ENCODE peak calls at places on chromosomes 7 and 10, in seven cellular contexts. V is uterus, X is ovary, N is K562, E is transverse colon, M is breast epithelium, W is right lobe of liver. P is an unnamed sample. For H3K36me3, the result is how much of the 10 kb centered on the place peaks cover.

GRCh38 chr7:157016352-157017041 is 6.0 kb upstream of the MNX1 start:
- DNase-seq in V (no peak), X (no peak), N (no peak), E (no peak), M (no peak), W (no peak), P (no peak)

GRCh38 chr7:55248526-55248925 is 116.6 kb upstream of the LANCL2 start:
- DNase-seq in V (no peak), X (no peak), N (no peak), E (no peak), M (no peak), W (no peak), P (no peak)

GRCh38 chr10:115402690-115403089 is 309.5 kb downstream of the ATRNL1 start:
- DNase-seq in V (no peak), X (no peak), N (no peak), E (no peak), M (no peak), W (no peak), P (no peak)

GRCh38 chr10:88538038-88538437 is 45.1 kb downstream of the RNLS start:
- DNase-seq in V (no peak), X (no peak), N (no peak), E (no peak), M (no peak), W (no peak), P (no peak)

GRCh38 chr10:103853428-103854264 is 1.7 kb downstream of the SH3PXD2A start:
- DNase-seq in V (no peak), X (no peak), N (no peak), E (peak), M (no peak), W (no peak), P (no peak)

GRCh38 chr7:90596745-90597526 is 815 bp downstream of the CDK14 start:
- DNase-seq in V (no peak), X (no peak), N (peak), E (no peak), M (no peak), W (no peak), P (no peak)

GRCh38 chr7:155975490-155975889 is 163.2 kb upstream of the SHH start:
- DNase-seq in V (no peak), X (no peak), N (no peak), E (peak), M (no peak), W (peak), P (no peak)

GRCh38 chr7:68684246-68684850 is 913.9 kb upstream of the AUTS2 start:
- DNase-seq in V (no peak), X (no peak), N (no peak), E (no peak), M (peak), W (no peak), P (no peak)

GRCh38 chr10:43968961-43969360 is 320.3 kb upstream of the ZNF32 start:
- DNase-seq in V (no peak), X (no peak), N (no peak), E (no peak), M (no peak), W (no peak), P (no peak)

GRCh38 chr10:132543916-132544743 is 6.5 kb downstream of the INPP5A start:
- DNase-seq in V (no peak), X (peak), N (no peak), E (no peak), M (no peak), W (peak), P (peak)

GRCh38 chr10:8211631-8212030 is 157.1 kb downstream of the GATA3 start:
- DNase-seq in V (no peak), X (no peak), N (no peak), E (no peak), M (no peak), W (no peak), P (no peak)

GRCh38 chr10:20489961-20490360 is 407.1 kb downstream of the NEBL start:
- DNase-seq in V (no peak), X (no peak), N (no peak), E (no peak), M (no peak), W (no peak), P (no peak)

GRCh38 chr10:69413221-69413865 is 3.4 kb downstream of the TACR2 start:
- DNase-seq in V (peak), X (peak), N (peak), E (peak), M (peak), W (no peak), P (peak)

GRCh38 chr7:100681491-100682227 is 8.1 kb downstream of the GNB2 start:
- DNase-seq in V (no peak), X (no peak), N (no peak), E (peak), M (no peak), W (peak), P (no peak)

GRCh38 chr7:5429857-5430611 is 6.4 kb upstream of the TNRC18 start:
- DNase-seq in V (peak), X (peak), N (no peak), E (peak), M (peak), W (peak), P (peak)

GRCh38 chr10:101504438-101504837 is 83.6 kb downstream of the POLL start:
- DNase-seq in V (no peak), X (no peak), N (no peak), E (no peak), M (no peak), W (no peak), P (no peak)

GRCh38 chr10:50624866-50625491 is 1.2 kb upstream of the SGMS1 start:
- DNase-seq in V (no peak), X (no peak), N (peak), E (peak), M (peak), W (peak), P (peak)

GRCh38 chr7:90172624-90173023 is 18.4 kb downstream of the STEAP1 start:
- DNase-seq in V (no peak), X (no peak), N (no peak), E (no peak), M (no peak), W (no peak), P (no peak)

GRCh38 chr7:25716421-25716820 is 435.6 kb upstream of the NFE2L3 start:
- DNase-seq in V (no peak), X (no peak), N (no peak), E (no peak), M (no peak), W (no peak), P (no peak)

GRCh38 chr10:126065751-126066150 is 169.4 kb downstream of the FANK1 start:
- DNase-seq in V (no peak), X (no peak), N (no peak), E (no peak), M (no peak), W (no peak), P (no peak)

GRCh38 chr7:39394105-39394504 is 172.1 kb upstream of the YAE1 start:
- DNase-seq in V (no peak), X (no peak), N (no peak), E (no peak), M (no peak), W (no peak), P (no peak)

GRCh38 chr10:64503429-64503828 is 982.2 kb downstream of the REEP3 start:
- DNase-seq in V (no peak), X (no peak), N (no peak), E (no peak), M (no peak), W (no peak), P (no peak)

GRCh38 chr10:21260793-21261149 is 264.7 kb downstream of the SKIDA1 start:
- DNase-seq in V (no peak), X (no peak), N (no peak), E (no peak), M (no peak), W (no peak), P (no peak)

GRCh38 chr7:17242504-17242903 is 55.9 kb upstream of the AHR start:
- DNase-seq in V (no peak), X (no peak), N (no peak), E (no peak), M (no peak), W (no peak), P (no peak)

GRCh38 chr10:78471723-78472541 is 438.3 kb downstream of the RPS24 start:
- DNase-seq in V (peak), X (peak), N (no peak), E (no peak), M (no peak), W (no peak), P (no peak)

GRCh38 chr7:142863891-142864685 is 9.2 kb downstream of the EPHB6 start:
- DNase-seq in V (no peak), X (no peak), N (no peak), E (no peak), M (no peak), W (no peak), P (no peak)

GRCh38 chr7:5225616-5226290 is 35.7 kb downstream of the WIPI2 start:
- DNase-seq in V (no peak), X (no peak), N (no peak), E (no peak), M (no peak), W (peak), P (no peak)

GRCh38 chr7:17674166-17674955 is 265.9 kb downstream of the SNX13 start:
- DNase-seq in V (no peak), X (no peak), N (no peak), E (no peak), M (peak), W (no peak), P (no peak)

GRCh38 chr7:777679-778078 is 50.6 kb upstream of the PRKAR1B start:
- DNase-seq in V (no peak), X (no peak), N (no peak), E (no peak), M (no peak), W (no peak), P (no peak)
- H3K36me3 ChIP-seq in V (under half), X (under half), N (half or more), E (under half), M (under half), W (under half), P (under half)

DNA sequence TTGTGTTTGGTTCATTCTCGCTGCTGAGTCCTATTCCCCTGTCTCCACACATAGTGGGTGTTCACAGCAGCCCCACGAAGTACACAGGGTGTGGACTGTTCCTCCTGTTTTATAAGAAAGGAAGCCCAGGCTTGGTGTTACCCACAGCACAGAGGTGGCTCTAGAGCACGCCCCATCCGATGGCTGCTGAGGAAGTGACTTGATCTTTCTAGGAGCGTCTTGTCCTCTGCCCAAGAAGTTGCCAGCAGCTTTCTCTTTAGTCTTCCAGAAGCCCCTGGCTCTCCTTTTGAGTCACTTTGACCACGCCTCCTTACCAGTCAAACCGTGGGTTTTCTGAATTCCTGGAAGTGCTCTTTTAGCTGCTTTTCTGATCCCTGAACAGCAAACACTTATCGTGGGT is 94.0 kb downstream of the GRK5 start:
- DNase-seq in V (no peak), X (no peak), N (no peak), E (peak), M (no peak), W (peak), P (no peak)
- H3K4me3 ChIP-seq in V (no peak), X (no peak), N (no peak), E (no peak), M (no peak), W (no peak), P (no peak)

GRCh38 chr7:154873722-154874121 is 129.2 kb downstream of the PAXIP1 start:
- DNase-seq in V (no peak), X (no peak), N (no peak), E (no peak), M (no peak), W (peak), P (no peak)
- TF ChIP-seq POLR2A in V (no peak), X (no peak), N (no peak), E (no peak), M (no peak), W (no peak), P (no peak)

GRCh38 chr7:121159553-121159952 is 169.2 kb upstream of the WNT16 start:
- DNase-seq in V (no peak), X (no peak), N (no peak), E (no peak), M (no peak), W (no peak), P (no peak)

GRCh38 chr7:121157885-121158590 is 169.5 kb downstream of the CPED1 start:
- DNase-seq in V (no peak), X (no peak), N (no peak), E (no peak), M (no peak), W (peak), P (no peak)

GRCh38 chr7:121158665-121159064 is 170.1 kb upstream of the WNT16 start:
- DNase-seq in V (no peak), X (no peak), N (no peak), E (no peak), M (no peak), W (no peak), P (no peak)

GRCh38 chr7:121157341-121157751 is 168.8 kb downstream of the CPED1 start:
- DNase-seq in V (no peak), X (no peak), N (no peak), E (no peak), M (no peak), W (peak), P (no peak)

DNA sequence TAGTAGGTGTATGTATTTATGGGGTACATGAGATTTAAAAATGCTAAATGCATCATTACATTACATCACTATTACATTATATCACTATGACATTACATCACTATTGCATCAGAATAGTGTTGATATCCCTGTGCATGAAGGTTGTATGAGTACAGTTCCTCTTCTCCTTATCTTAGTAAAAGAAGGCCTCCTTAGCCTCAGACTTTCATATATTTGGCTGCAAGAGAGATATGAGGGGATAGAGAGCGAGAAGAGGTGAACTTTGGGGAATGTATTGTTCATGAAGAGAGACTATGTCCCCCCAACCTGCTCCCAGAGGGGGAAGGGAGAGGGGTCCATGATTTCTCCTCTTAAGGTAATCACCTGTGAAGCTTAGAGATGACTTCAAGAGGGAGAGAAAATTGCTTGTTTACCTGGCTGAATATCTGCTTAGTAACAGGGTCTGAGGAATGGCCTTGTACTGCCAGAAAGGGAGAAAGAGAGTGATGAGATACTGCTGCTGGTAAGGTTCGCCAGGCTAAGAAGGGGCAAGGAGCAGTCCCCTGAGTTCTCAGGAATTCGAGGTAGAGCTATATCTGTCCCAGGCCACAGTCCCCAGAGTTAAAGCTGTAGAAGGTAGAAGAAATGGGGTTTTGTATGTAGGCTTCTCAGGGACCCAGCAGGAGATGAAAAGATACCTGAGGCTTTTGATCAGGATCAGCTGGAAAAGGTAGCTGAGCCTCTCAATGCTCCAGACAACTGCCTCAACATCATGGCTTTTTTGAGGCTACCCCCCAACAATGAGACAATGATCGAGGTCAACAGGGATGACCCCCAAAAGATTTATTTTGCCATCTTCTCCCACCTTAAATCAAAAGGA is 168.4 kb upstream of the WNT16 start:
- DNase-seq in V (no peak), X (no peak), N (peak), E (no peak), M (no peak), W (no peak), P (no peak)
- H3K36me3 ChIP-seq in V (under half), X (under half), N (half or more), E (under half), M (under half), W (under half), P (under half)

DNA sequence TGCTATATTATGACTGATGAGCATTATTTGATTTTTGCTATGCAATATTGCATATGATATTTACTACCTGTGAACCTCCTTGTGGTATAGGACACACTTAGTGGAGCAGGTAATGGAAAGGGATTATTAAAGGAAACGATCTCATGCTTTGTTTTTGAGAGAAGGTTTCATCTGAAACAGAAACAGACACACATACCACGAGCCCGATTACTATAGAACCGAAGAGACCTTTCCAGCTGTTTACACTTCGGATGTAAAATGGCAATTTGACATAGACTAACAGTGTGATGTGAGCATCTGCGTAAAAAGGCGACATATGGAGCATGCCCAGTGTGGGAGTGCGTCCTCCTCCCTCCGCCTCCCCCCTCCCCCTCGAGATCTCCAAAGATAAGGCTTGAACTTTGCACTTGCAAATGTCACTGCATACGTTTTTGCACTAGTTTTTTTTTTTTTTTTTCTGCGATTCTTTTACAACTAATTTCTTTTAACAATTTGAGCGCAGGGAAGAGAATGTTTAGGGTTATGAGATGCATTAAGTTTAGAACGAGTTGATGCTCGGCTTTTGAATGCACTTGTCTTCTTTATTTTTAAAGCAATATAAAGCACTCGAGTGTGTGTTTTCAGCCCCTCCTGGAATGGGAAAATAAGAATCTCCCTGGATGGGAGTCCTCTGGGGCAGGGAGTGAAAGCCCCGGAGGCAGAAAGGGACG is 251.0 kb downstream of the NSUN6 start:
- DNase-seq in V (no peak), X (no peak), N (peak), E (peak), M (no peak), W (peak), P (no peak)
- H3K4me3 ChIP-seq in V (no peak), X (peak), N (no peak), E (peak), M (peak), W (peak), P (peak)

DNA sequence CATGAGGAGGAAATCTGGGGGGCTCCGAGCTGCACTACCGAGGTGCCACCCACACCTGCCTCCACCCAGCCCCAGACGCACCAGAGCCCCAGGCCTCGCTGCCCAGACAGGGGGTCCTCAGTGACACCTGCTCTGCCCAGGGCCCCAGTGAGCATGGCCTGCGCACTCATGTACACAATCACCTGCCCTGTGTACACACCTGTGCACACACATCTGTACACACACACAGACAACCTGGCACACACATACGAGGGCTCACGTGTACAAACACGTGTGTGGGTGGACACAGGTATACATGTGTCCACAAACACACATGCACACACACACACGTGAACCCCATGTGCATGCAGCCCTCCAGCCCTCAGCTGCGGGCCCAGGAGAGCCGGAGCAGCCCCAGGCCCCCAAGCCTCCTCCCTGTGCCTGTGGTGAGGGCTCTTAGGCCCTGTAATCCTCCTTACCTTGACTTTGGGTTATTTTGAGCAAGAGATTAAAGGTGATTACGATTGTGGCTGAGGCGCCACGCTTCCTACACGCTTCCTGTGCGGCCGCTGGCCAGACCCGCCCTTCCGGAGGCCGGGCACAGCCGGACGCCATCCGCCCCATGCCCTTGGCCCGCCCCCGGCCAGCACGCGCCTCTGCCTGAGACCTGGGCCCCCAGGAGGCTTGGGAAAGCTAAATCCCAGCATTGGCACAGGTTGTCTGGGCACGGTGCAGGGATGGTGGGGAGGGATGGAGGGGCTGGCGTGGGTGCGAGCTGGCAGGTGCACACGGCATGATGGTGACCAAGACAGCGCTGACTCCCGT is 71.9 kb downstream of the ELFN1 start:
- DNase-seq in V (no peak), X (no peak), N (peak), E (peak), M (no peak), W (no peak), P (no peak)
- TF ChIP-seq POLR2A in V (no peak), X (no peak), N (peak), E (no peak), M (no peak), W (no peak), P (no peak)

DNA sequence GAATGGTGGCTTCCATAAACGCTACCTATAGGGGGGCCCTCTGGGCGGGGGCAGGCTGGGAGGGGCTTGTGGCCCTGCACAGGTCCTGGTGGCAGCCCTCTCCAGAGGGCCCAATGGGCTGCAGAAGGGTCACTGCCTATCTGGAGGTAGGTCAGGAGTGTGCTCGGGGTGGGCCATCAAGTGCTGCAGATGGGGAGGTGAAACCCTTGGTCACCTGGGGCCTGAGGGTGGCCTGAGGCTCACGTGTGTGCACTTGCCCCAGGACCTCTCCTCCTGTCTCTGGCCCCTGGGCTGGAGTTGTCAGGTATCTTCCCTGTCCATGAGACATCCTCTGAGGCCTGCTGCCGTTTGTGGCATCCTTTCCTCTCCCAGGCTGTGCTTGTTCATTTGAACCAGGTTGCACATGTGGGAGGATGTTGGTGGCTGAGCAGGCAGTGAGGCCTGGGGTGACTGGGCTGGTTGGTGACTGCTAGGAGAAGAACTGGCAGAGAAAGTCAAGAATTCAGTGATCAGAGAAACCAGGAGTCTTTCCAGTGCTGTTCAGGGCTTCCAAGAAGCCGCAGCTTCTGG is 21.1 kb upstream of the SH2D4B start:
- DNase-seq in V (no peak), X (peak), N (no peak), E (no peak), M (no peak), W (no peak), P (no peak)
- H3K36me3 ChIP-seq in V (under half), X (under half), N (half or more), E (half or more), M (under half), W (under half), P (half or more)

GRCh38 chr7:82443044-82443800 is at the start of gene CACNA2D1:
- DNase-seq in V (peak), X (peak), N (no peak), E (peak), M (no peak), W (no peak), P (peak)
- H3K4me3 ChIP-seq in V (peak), X (peak), N (no peak), E (peak), M (peak), W (peak), P (peak)

P was measured in heart left ventricle.